ENCODE peak calls at places on chromosomes 3 and 15, in five cellular contexts. One of them, this sample, is unnamed.

GRCh38 chr15:66756220-66756769 is 54.3 kb downstream of the SMAD6 start:
- DNase-seq in breast epithelium: no peak
- DNase-seq in testis: no peak
- DNase-seq in IMR-90: no peak
- DNase-seq in ovary: no peak
- DNase-seq in this sample: no peak

GRCh38 chr15:42144841-42145375 is 11.5 kb downstream of the PLA2G4F start:
- DNase-seq in breast epithelium: peak
- DNase-seq in testis: no peak
- DNase-seq in IMR-90: no peak
- DNase-seq in ovary: no peak
- DNase-seq in this sample: no peak

GRCh38 chr3:72887723-72888545 is at the start of gene GXYLT2:
- DNase-seq in breast epithelium: no peak
- DNase-seq in testis: peak
- DNase-seq in IMR-90: peak
- DNase-seq in ovary: peak
- DNase-seq in this sample: peak

GRCh38 chr15:69700380-69700779 is 247.8 kb downstream of the RPLP1 start:
- DNase-seq in breast epithelium: no peak
- DNase-seq in testis: no peak
- DNase-seq in IMR-90: no peak
- DNase-seq in ovary: no peak
- DNase-seq in this sample: no peak

GRCh38 chr3:102712896-102713295 is 278.1 kb downstream of the ZPLD1 start:
- DNase-seq in breast epithelium: no peak
- DNase-seq in testis: no peak
- DNase-seq in IMR-90: no peak
- DNase-seq in ovary: no peak
- DNase-seq in this sample: no peak

GRCh38 chr15:57550640-57551039 is 41.1 kb upstream of the MYZAP start:
- DNase-seq in breast epithelium: peak
- DNase-seq in testis: no peak
- DNase-seq in IMR-90: no peak
- DNase-seq in ovary: no peak
- DNase-seq in this sample: peak

GRCh38 chr15:39616731-39617455 is 36.0 kb downstream of the THBS1 start:
- DNase-seq in breast epithelium: no peak
- DNase-seq in testis: no peak
- DNase-seq in IMR-90: peak
- DNase-seq in ovary: no peak
- DNase-seq in this sample: no peak

GRCh38 chr3:38590521-38590920 is 59.0 kb downstream of the SCN5A start:
- DNase-seq in breast epithelium: no peak
- DNase-seq in testis: peak
- DNase-seq in IMR-90: no peak
- DNase-seq in ovary: no peak
- DNase-seq in this sample: no peak

GRCh38 chr3:15667484-15667883 is 65.9 kb downstream of the BTD start:
- DNase-seq in breast epithelium: no peak
- DNase-seq in testis: no peak
- DNase-seq in IMR-90: no peak
- DNase-seq in ovary: no peak
- DNase-seq in this sample: no peak

GRCh38 chr3:15645740-15646490 is 44.4 kb downstream of the BTD start:
- DNase-seq in breast epithelium: no peak
- DNase-seq in testis: no peak
- DNase-seq in IMR-90: peak
- DNase-seq in ovary: peak
- DNase-seq in this sample: no peak

GRCh38 chr15:96053039-96054021 is 277.2 kb upstream of the NR2F2 start:
- DNase-seq in breast epithelium: peak
- DNase-seq in testis: peak
- DNase-seq in IMR-90: no peak
- DNase-seq in ovary: peak
- DNase-seq in this sample: peak

GRCh38 chr3:46438831-46439230 is 25.9 kb downstream of the LTF start:
- DNase-seq in breast epithelium: no peak
- DNase-seq in testis: no peak
- DNase-seq in IMR-90: no peak
- DNase-seq in ovary: no peak
- DNase-seq in this sample: no peak

GRCh38 chr15:95663156-95663831 is 667.2 kb upstream of the NR2F2 start:
- DNase-seq in breast epithelium: no peak
- DNase-seq in testis: no peak
- DNase-seq in IMR-90: peak
- DNase-seq in ovary: no peak
- DNase-seq in this sample: no peak

GRCh38 chr3:152155654-152156053 is 113.1 kb upstream of the MBNL1 start:
- DNase-seq in breast epithelium: no peak
- DNase-seq in testis: no peak
- DNase-seq in IMR-90: no peak
- DNase-seq in ovary: no peak
- DNase-seq in this sample: no peak

GRCh38 chr3:152160350-152161011 is 108.2 kb upstream of the MBNL1 start:
- DNase-seq in breast epithelium: no peak
- DNase-seq in testis: no peak
- DNase-seq in IMR-90: no peak
- DNase-seq in ovary: no peak
- DNase-seq in this sample: no peak

GRCh38 chr3:152157337-152157736 is 111.4 kb upstream of the MBNL1 start:
- DNase-seq in breast epithelium: no peak
- DNase-seq in testis: no peak
- DNase-seq in IMR-90: no peak
- DNase-seq in ovary: no peak
- DNase-seq in this sample: no peak

GRCh38 chr3:152156880-152157279 is 111.8 kb upstream of the MBNL1 start:
- DNase-seq in breast epithelium: no peak
- DNase-seq in testis: no peak
- DNase-seq in IMR-90: no peak
- DNase-seq in ovary: no peak
- DNase-seq in this sample: no peak

GRCh38 chr3:152159328-152159727 is 109.4 kb upstream of the MBNL1 start:
- DNase-seq in breast epithelium: no peak
- DNase-seq in testis: no peak
- DNase-seq in IMR-90: peak
- DNase-seq in ovary: no peak
- DNase-seq in this sample: no peak
- H3K27ac ChIP-seq in breast epithelium: no peak
- H3K27ac ChIP-seq in testis: no peak
- H3K27ac ChIP-seq in IMR-90: no peak
- H3K27ac ChIP-seq in ovary: no peak
- H3K27ac ChIP-seq in this sample: no peak

DNA sequence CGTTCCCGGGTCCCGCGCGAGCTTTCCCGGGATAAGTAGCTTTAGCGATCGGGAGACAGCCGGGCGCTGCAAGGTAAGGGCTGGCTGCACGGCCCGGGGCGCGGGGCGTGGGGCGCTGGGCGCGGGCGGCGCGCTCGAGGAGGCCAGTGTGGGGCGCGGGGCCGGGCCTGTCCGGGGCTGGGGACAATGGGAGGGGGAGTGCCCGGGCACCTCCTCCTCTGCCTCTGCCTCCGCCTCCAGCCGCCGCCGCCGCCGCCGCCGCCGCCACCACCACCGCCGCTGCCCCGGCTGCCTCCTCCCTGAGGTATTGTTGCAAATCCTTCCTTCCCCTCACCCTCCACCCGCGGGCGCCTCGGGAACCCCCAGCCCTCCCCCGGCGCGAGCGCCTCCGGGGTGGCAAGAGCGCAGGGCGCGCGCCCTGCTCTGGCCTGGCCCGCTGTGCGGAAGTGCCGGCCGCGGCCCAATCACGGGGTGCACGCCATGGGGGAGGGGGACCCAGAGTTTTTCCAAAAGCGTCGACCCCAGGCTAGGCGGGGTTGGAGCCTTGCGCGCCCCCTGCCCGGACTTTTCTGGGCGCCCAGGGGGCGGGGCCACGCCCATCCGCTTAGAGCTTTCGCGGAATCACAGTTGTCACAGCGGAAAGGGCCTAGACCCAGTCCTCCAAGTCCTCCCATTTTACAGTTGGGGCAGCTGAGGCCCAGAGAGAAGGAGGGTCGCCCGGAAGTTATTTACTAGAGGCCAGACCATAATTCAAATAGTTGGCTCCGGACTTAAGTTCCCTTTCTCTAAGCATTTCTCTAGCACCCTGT is at the start of gene LPP:
- DNase-seq in breast epithelium: peak
- DNase-seq in testis: peak
- DNase-seq in IMR-90: peak
- DNase-seq in ovary: peak
- DNase-seq in this sample: peak
- TF ChIP-seq POLR2A in breast epithelium: no peak
- TF ChIP-seq POLR2A in testis: no peak
- TF ChIP-seq POLR2A in IMR-90: peak
- TF ChIP-seq POLR2A in ovary: no peak
- TF ChIP-seq POLR2A in this sample: peak

GRCh38 chr3:177596248-177596821 is 399.1 kb upstream of the TBL1XR1 start:
- DNase-seq in breast epithelium: no peak
- DNase-seq in testis: no peak
- DNase-seq in IMR-90: no peak
- DNase-seq in ovary: no peak
- DNase-seq in this sample: no peak
- H3K4me3 ChIP-seq in breast epithelium: no peak
- H3K4me3 ChIP-seq in testis: no peak
- H3K4me3 ChIP-seq in IMR-90: no peak
- H3K4me3 ChIP-seq in ovary: no peak
- H3K4me3 ChIP-seq in this sample: no peak

DNA sequence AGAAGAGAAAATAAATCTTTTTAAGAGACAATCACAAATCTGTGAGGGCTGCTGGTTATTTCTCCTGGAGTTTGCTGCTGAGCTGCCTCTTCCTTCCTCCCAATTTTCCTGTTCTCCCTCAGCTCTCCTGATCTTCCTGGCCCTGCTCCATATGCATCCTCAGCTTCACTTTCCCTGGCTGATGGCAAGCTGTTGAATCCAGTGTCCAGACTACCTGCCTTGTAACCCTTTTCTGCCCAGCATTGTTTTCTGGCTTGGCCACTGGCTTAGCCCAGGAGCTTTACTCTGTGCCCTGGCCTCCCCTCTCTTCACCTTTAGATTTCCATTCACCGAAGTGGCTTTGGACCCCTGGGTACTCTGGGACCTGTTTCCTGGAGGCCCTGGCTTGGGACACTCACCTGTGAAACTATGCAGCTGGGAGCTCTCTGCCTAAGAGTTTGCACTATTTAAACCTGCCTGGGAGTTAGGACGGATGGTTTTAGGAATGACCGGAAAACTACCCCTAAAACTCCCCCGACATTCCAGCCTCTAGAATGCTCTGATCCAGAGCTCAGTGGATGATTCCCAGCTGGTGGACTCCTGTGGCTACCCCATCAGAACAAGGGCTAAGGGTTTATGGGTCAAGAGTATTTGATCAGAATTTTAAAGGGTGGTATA is 90.0 kb downstream of the RBPMS2 start:
- DNase-seq in breast epithelium: peak
- DNase-seq in testis: no peak
- DNase-seq in IMR-90: no peak
- DNase-seq in ovary: no peak
- DNase-seq in this sample: no peak
- H3K27ac ChIP-seq in breast epithelium: no peak
- H3K27ac ChIP-seq in testis: no peak
- H3K27ac ChIP-seq in IMR-90: no peak
- H3K27ac ChIP-seq in ovary: no peak
- H3K27ac ChIP-seq in this sample: no peak

GRCh38 chr15:74392402-74392876 is 25.0 kb upstream of the CYP11A1 start:
- DNase-seq in breast epithelium: no peak
- DNase-seq in testis: peak
- DNase-seq in IMR-90: peak
- DNase-seq in ovary: no peak
- DNase-seq in this sample: no peak
- TF ChIP-seq POLR2A in breast epithelium: no peak
- TF ChIP-seq POLR2A in testis: no peak
- TF ChIP-seq POLR2A in IMR-90: no peak
- TF ChIP-seq POLR2A in ovary: no peak
- TF ChIP-seq POLR2A in this sample: no peak

DNA sequence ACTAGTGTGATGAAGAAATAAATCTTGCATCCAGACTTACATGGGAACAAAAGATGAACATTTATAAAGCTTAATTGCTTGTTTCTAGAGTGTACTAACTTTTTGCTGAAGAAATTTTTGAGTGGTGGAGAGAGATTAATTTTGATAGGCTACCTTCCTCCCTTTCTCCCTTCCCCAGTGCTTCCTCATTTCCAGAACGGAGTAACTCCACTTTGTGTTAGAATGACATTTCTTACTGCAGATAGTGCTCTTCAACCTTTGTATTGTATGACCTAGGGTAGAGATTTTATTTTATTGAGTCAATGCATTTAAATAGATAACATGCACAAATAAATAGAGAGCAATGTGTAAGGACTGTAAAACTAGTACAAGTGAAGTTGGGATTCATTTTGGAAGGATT is 1.9 kb downstream of the ATP1B3 start:
- DNase-seq in breast epithelium: no peak
- DNase-seq in testis: no peak
- DNase-seq in IMR-90: no peak
- DNase-seq in ovary: no peak
- DNase-seq in this sample: no peak
- H3K4me3 ChIP-seq in breast epithelium: peak
- H3K4me3 ChIP-seq in testis: peak
- H3K4me3 ChIP-seq in IMR-90: peak
- H3K4me3 ChIP-seq in ovary: peak
- H3K4me3 ChIP-seq in this sample: no peak

DNA sequence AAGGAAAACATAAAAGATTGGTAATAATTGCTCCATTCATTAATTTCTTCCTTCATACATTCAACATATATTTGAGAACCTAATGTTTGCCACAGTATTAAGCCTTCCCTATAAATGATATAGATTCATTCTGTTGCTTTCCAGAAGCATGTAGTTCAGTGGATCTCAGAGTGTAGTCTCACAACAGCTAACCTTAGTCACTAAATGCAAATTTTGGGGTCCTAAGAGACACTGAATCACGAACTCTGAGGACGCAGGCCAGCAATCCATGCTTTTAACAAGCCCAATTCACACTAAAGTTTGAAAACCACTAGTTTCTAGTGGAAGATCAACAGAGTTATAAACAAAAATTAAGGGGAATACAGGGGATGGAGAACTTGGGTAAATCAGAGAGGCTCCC is 7.2 kb upstream of the AQR start:
- DNase-seq in breast epithelium: no peak
- DNase-seq in testis: no peak
- DNase-seq in IMR-90: no peak
- DNase-seq in ovary: no peak
- DNase-seq in this sample: no peak
- H3K27ac ChIP-seq in breast epithelium: no peak
- H3K27ac ChIP-seq in testis: no peak
- H3K27ac ChIP-seq in IMR-90: no peak
- H3K27ac ChIP-seq in ovary: no peak
- H3K27ac ChIP-seq in this sample: no peak

GRCh38 chr3:31247850-31248618 is 284.7 kb upstream of the STT3B start:
- DNase-seq in breast epithelium: no peak
- DNase-seq in testis: no peak
- DNase-seq in IMR-90: no peak
- DNase-seq in ovary: no peak
- DNase-seq in this sample: peak

GRCh38 chr3:31247063-31247447 is 285.7 kb upstream of the STT3B start:
- DNase-seq in breast epithelium: no peak
- DNase-seq in testis: no peak
- DNase-seq in IMR-90: no peak
- DNase-seq in ovary: no peak
- DNase-seq in this sample: no peak

GRCh38 chr3:31246293-31247062 is 286.2 kb upstream of the STT3B start:
- DNase-seq in breast epithelium: no peak
- DNase-seq in testis: no peak
- DNase-seq in IMR-90: no peak
- DNase-seq in ovary: no peak
- DNase-seq in this sample: no peak

GRCh38 chr3:31242561-31242960 is 290.2 kb upstream of the STT3B start:
- DNase-seq in breast epithelium: no peak
- DNase-seq in testis: no peak
- DNase-seq in IMR-90: no peak
- DNase-seq in ovary: no peak
- DNase-seq in this sample: no peak

GRCh38 chr3:31244929-31245817 is 287.6 kb upstream of the STT3B start:
- DNase-seq in breast epithelium: no peak
- DNase-seq in testis: no peak
- DNase-seq in IMR-90: no peak
- DNase-seq in ovary: no peak
- DNase-seq in this sample: no peak
- TF ChIP-seq POLR2A in breast epithelium: no peak
- TF ChIP-seq POLR2A in testis: no peak
- TF ChIP-seq POLR2A in IMR-90: no peak
- TF ChIP-seq POLR2A in ovary: no peak
- TF ChIP-seq POLR2A in this sample: no peak

This sample was measured in body of pancreas.